ENCODE peak calls at places on chromosomes 11 and 22, in five cellular contexts. Z, O, G, R and A are unnamed samples.

GRCh38 chr11:109971184-109971523 is 122.0 kb upstream of the ZC3H12C start:
- DNase-seq in Z (peak; percentile 65), O (no peak), G (peak; percentile 91), R (no peak), A (peak; percentile 38)

GRCh38 chr22:43424865-43425630 is 13.2 kb downstream of the MPPED1 start:
- DNase-seq in Z (no peak), O (no peak), G (no peak), R (no peak), A (no peak)

GRCh38 chr11:87366346-87366745 is 328.6 kb downstream of the TMEM135 start:
- DNase-seq in Z (no peak), O (no peak), G (no peak), R (no peak), A (no peak)

GRCh38 chr11:132595711-132596111 is 936.6 kb downstream of the OPCML start:
- DNase-seq in Z (no peak), O (no peak), G (no peak), R (no peak), A (no peak)

GRCh38 chr11:7583248-7583647 is 69.4 kb downstream of the PPFIBP2 start:
- DNase-seq in Z (no peak), O (no peak), G (no peak), R (no peak), A (no peak)

GRCh38 chr22:28992565-28993326 is 68.9 kb downstream of the C22orf31 start:
- DNase-seq in Z (no peak), O (no peak), G (no peak), R (no peak), A (no peak)

GRCh38 chr11:67648140-67648795 is 2.3 kb downstream of the ACY3 start:
- DNase-seq in Z (no peak), O (no peak), G (no peak), R (no peak), A (no peak)

GRCh38 chr22:49021097-49021925 is 806.4 kb downstream of the BRD1 start:
- DNase-seq in Z (no peak), O (no peak), G (no peak), R (no peak), A (no peak)

GRCh38 chr11:8650401-8650990 is 32.0 kb downstream of the TRIM66 start:
- DNase-seq in Z (peak; percentile 18), O (no peak), G (no peak), R (no peak), A (no peak)

GRCh38 chr11:64206457-64207246 is at the start of gene FERMT3:
- DNase-seq in Z (no peak), O (peak; percentile 43), G (no peak), R (peak; percentile 20), A (no peak)

GRCh38 chr11:64233913-64234839 is at the start of gene VEGFB:
- DNase-seq in Z (peak; percentile 58), O (peak; percentile 64), G (no peak), R (peak; percentile 88), A (peak; percentile 58)

GRCh38 chr11:70887428-70887827 is 364.9 kb downstream of the SHANK2 start:
- DNase-seq in Z (no peak), O (no peak), G (no peak), R (no peak), A (no peak)

GRCh38 chr22:21760640-21761039 is 25.0 kb upstream of the YPEL1 start:
- DNase-seq in Z (peak; percentile 63), O (no peak), G (no peak), R (no peak), A (peak; percentile 44)

GRCh38 chr11:2517386-2518064 is 72.7 kb downstream of the KCNQ1 start:
- DNase-seq in Z (no peak), O (no peak), G (no peak), R (no peak), A (no peak)

GRCh38 chr11:126853732-126854131 is 146.8 kb downstream of the KIRREL3 start:
- DNase-seq in Z (no peak), O (no peak), G (no peak), R (no peak), A (no peak)

GRCh38 chr11:103326070-103326794 is 217.0 kb downstream of the DYNC2H1 start:
- DNase-seq in Z (peak; percentile 83), O (no peak), G (peak; percentile 74), R (no peak), A (peak; percentile 75)

GRCh38 chr22:46142548-46143490 is 7.5 kb upstream of the PPARA start:
- DNase-seq in Z (no peak), O (no peak), G (no peak), R (no peak), A (no peak)

GRCh38 chr11:129023968-129024676 is 81.5 kb upstream of the TP53AIP1 start:
- DNase-seq in Z (no peak), O (no peak), G (no peak), R (no peak), A (peak; percentile 67)

GRCh38 chr11:72771507-72771906 is 19.3 kb upstream of the ARAP1 start:
- DNase-seq in Z (peak; percentile 78), O (no peak), G (no peak), R (no peak), A (no peak)